ENCODE peak calls at places on chromosomes 16 and 17, in eight cellular contexts. V is pancreas; T is cardiac fibroblast; E is left ventricle myocardium inferior; Z is iris pigment epithelial cell; X is uterus; P is endothelial cell; W is effector CD4-positive, alpha-beta T cell. B is an unnamed sample.

GRCh38 chr16:11597268-11597690 is 10.6 kb upstream of the LITAF start:
- DNase-seq in V (peak; percentile 30), E (no peak), W (no peak), X (no peak), P (no peak), T (peak; percentile 39), Z (peak; percentile 25), B (no peak)

GRCh38 chr16:88781140-88782077 is 3.6 kb downstream of the PIEZO1 start:
- DNase-seq in Z (no peak), E (no peak), T (no peak), W (peak; percentile 53), V (no peak), P (no peak), X (no peak), B (no peak)

GRCh38 chr17:7435676-7436555 is 681 bp downstream of the TMEM102 start:
- DNase-seq in Z (no peak), P (peak; percentile 60), X (no peak), V (peak; percentile 72), T (no peak), W (peak; percentile 36), E (peak; percentile 45), B (peak; percentile 20)

GRCh38 chr16:86479419-86479818 is 30.9 kb upstream of the FOXF1 start:
- DNase-seq in X (no peak), Z (no peak), T (no peak), E (no peak), W (no peak), P (no peak), V (no peak), B (no peak)

GRCh38 chr17:60827920-60828319 is 150.3 kb downstream of the BCAS3 start:
- DNase-seq in W (no peak), T (peak; percentile 2), X (no peak), P (no peak), V (no peak), E (no peak), Z (no peak), B (no peak)

GRCh38 chr17:19409509-19409908 is 1.5 kb upstream of the RNF112 start:
- DNase-seq in W (no peak), P (no peak), V (no peak), E (no peak), X (no peak), T (peak; percentile 44), Z (peak; percentile 82), B (no peak)

GRCh38 chr17:81329279-81329926 is 34.3 kb upstream of the SLC38A10 start:
- DNase-seq in E (peak; percentile 85), V (peak; percentile 83), Z (peak; percentile 91), W (no peak), P (no peak), X (peak; percentile 89), T (peak; percentile 85), B (peak; percentile 86)

GRCh38 chr17:158379-158778 is 21.0 kb downstream of the SCGB1C2 start:
- DNase-seq in Z (no peak), X (no peak), T (no peak), W (no peak), E (no peak), V (no peak), P (no peak), B (no peak)

GRCh38 chr17:76452646-76453430 is at the start of gene UBE2O:
- DNase-seq in E (peak; percentile 90), Z (peak; percentile 86), X (peak; percentile 85), P (peak; percentile 95), W (peak; percentile 89), T (peak; percentile 88), V (peak; percentile 96), B (peak; percentile 89)

GRCh38 chr16:88770459-88771293 is 14.3 kb downstream of the PIEZO1 start:
- DNase-seq in Z (peak; percentile 91), P (no peak), E (peak; percentile 61), W (no peak), V (no peak), T (peak; percentile 66), X (peak; percentile 66), B (peak; percentile 93)

GRCh38 chr16:49696414-49697101 is 159.4 kb downstream of the ZNF423 start:
- DNase-seq in T (no peak), E (no peak), Z (no peak), W (no peak), V (no peak), X (no peak), P (peak; percentile 26), B (no peak)

GRCh38 chr16:8905795-8906591 is 23.8 kb downstream of the LITAFD start:
- DNase-seq in Z (no peak), V (no peak), E (no peak), X (no peak), T (no peak), P (no peak), W (no peak), B (no peak)

GRCh38 chr17:50850640-50851039 is 15.3 kb downstream of the WFIKKN2 start:
- DNase-seq in T (no peak), V (no peak), X (no peak), W (no peak), Z (no peak), E (no peak), P (no peak), B (no peak)

GRCh38 chr16:87834668-87835473 is 34.4 kb downstream of the SLC7A5 start:
- DNase-seq in V (no peak), X (no peak), P (no peak), Z (peak; percentile 78), W (no peak), E (no peak), T (peak; percentile 39), B (peak; percentile 43)

GRCh38 chr16:66925322-66925840 is at the start of gene RRAD:
- DNase-seq in X (peak; percentile 70), W (no peak), Z (peak; percentile 58), V (no peak), T (peak; percentile 47), E (peak; percentile 68), P (no peak), B (peak; percentile 45)

GRCh38 chr16:64478258-64478906 is 643.5 kb downstream of the CDH11 start:
- DNase-seq in Z (peak; percentile 68), E (no peak), V (no peak), X (no peak), W (no peak), T (peak; percentile 71), P (no peak), B (peak; percentile 14)

GRCh38 chr17:46772879-46773620 is 45.4 kb downstream of the WNT3 start:
- DNase-seq in P (no peak), X (no peak), W (no peak), T (no peak), V (peak; percentile 49), E (no peak), Z (no peak), B (no peak)